ENCODE peak calls at places on chromosomes 11 and 22, in seven cellular contexts. Q is OCI-LY7, K is lower lobe of right lung, D is cardiac muscle cell, I is lung, N is MM.1S, R is CD14-positive monocyte. V is an unnamed sample.

GRCh38 chr22:34111210-34111824 is 191.0 kb upstream of the LARGE1 start:
- DNase-seq in Q (peak; percentile 50), K (no peak), D (peak; percentile 55), I (no peak), N (peak; percentile 35), R (no peak), V (no peak)

GRCh38 chr11:7019500-7020182 is 505 bp downstream of the ZNF214 start:
- DNase-seq in Q (no peak), K (peak; percentile 51), D (peak; percentile 58), I (no peak), N (no peak), R (no peak), V (no peak)

GRCh38 chr11:114400222-114400973 is at the start of the genes C11orf71 and RBM7:
- DNase-seq in Q (peak; percentile 99), K (peak; percentile 99), D (peak; percentile 97), I (peak; percentile 98), N (peak; percentile 99), R (peak; percentile 98), V (peak; percentile 98)

GRCh38 chr11:73426184-73426845 is 50.1 kb downstream of the RELT start:
- DNase-seq in Q (no peak), K (no peak), D (peak; percentile 53), I (no peak), N (no peak), R (no peak), V (no peak)

GRCh38 chr11:66418986-66419308 is 1.9 kb upstream of the NPAS4 start:
- DNase-seq in Q (no peak), K (no peak), D (no peak), I (no peak), N (no peak), R (no peak), V (no peak)

GRCh38 chr11:60981515-60981914 is 10.0 kb downstream of the CD6 start:
- DNase-seq in Q (no peak), K (no peak), D (no peak), I (no peak), N (no peak), R (no peak), V (peak; percentile 72)

GRCh38 chr11:82012276-82012675 is 721.4 kb downstream of the FAM181B start:
- DNase-seq in Q (no peak), K (no peak), D (no peak), I (no peak), N (no peak), R (no peak), V (no peak)

GRCh38 chr11:66875376-66875775 is 18.5 kb downstream of the LRFN4 start:
- DNase-seq in Q (no peak), K (no peak), D (no peak), I (no peak), N (no peak), R (no peak), V (no peak)

GRCh38 chr22:49954991-49955580 is 5.5 kb upstream of the PIM3 start:
- DNase-seq in Q (no peak), K (peak; percentile 54), D (no peak), I (no peak), N (no peak), R (no peak), V (no peak)

GRCh38 chr11:31779268-31779879 is 31.7 kb downstream of the PAX6 start:
- DNase-seq in Q (no peak), K (no peak), D (no peak), I (no peak), N (no peak), R (no peak), V (no peak)

GRCh38 chr11:114196994-114197702 is 99.1 kb upstream of the NNMT start:
- DNase-seq in Q (no peak), K (no peak), D (no peak), I (no peak), N (no peak), R (no peak), V (no peak)

GRCh38 chr11:79783833-79784232 is 343.0 kb upstream of the TENM4 start:
- DNase-seq in Q (no peak), K (no peak), D (no peak), I (no peak), N (peak; percentile 47), R (no peak), V (no peak)

GRCh38 chr22:35467788-35468187 is 67.8 kb downstream of the MCM5 start:
- DNase-seq in Q (no peak), K (peak; percentile 65), D (peak; percentile 30), I (peak; percentile 45), N (no peak), R (no peak), V (no peak)

GRCh38 chr22:30526656-30527055 is 19.9 kb downstream of the SEC14L6 start:
- DNase-seq in Q (no peak), K (no peak), D (no peak), I (no peak), N (no peak), R (no peak), V (no peak)

GRCh38 chr11:92663539-92663938 is 305.9 kb upstream of the MTNR1B start:
- DNase-seq in Q (no peak), K (no peak), D (no peak), I (no peak), N (no peak), R (no peak), V (no peak)

GRCh38 chr11:116215471-116216113 is 557.2 kb downstream of the BUD13 start:
- DNase-seq in Q (peak; percentile 13), K (no peak), D (peak; percentile 20), I (no peak), N (no peak), R (no peak), V (no peak)

GRCh38 chr22:40757071-40757470 is 62.1 kb downstream of the SLC25A17 start:
- DNase-seq in Q (no peak), K (no peak), D (no peak), I (no peak), N (no peak), R (no peak), V (no peak)

GRCh38 chr22:41589260-41589600 is 410 bp downstream of the PMM1 start:
- DNase-seq in Q (peak; percentile 64), K (peak; percentile 58), D (peak; percentile 44), I (peak; percentile 34), N (peak; percentile 21), R (no peak), V (no peak)

GRCh38 chr11:48116843-48117242 is 99.8 kb upstream of the OR4B1 start:
- DNase-seq in Q (peak; percentile 45), K (no peak), D (no peak), I (no peak), N (peak; percentile 22), R (no peak), V (no peak)

GRCh38 chr22:50399751-50400331 is 56.7 kb downstream of the PPP6R2 start:
- DNase-seq in Q (peak; percentile 44), K (peak; percentile 63), D (peak; percentile 53), I (peak; percentile 42), N (no peak), R (peak; percentile 80), V (no peak)

GRCh38 chr22:31288496-31289235 is 3.6 kb downstream of the PIK3IP1 start:
- DNase-seq in Q (peak; percentile 59), K (no peak), D (peak; percentile 30), I (peak; percentile 52), N (no peak), R (no peak), V (no peak)

GRCh38 chr22:32999039-32999861 is 58.9 kb downstream of the SYN3 start:
- DNase-seq in Q (no peak), K (no peak), D (no peak), I (no peak), N (no peak), R (no peak), V (no peak)

GRCh38 chr11:115518983-115519382 is 14.8 kb upstream of the CADM1 start:
- DNase-seq in Q (no peak), K (no peak), D (no peak), I (no peak), N (no peak), R (no peak), V (no peak)

GRCh38 chr22:19368876-19369275 is 62.7 kb downstream of the HIRA start:
- DNase-seq in Q (no peak), K (no peak), D (no peak), I (no peak), N (no peak), R (no peak), V (no peak)
- TF ChIP-seq CTCF in Q (no peak), K (no peak), D (no peak), I (no peak), N (no peak), R (no peak), V (no peak)

GRCh38 chr22:42901790-42902508 is 44.9 kb upstream of the ARFGAP3 start:
- DNase-seq in Q (peak; percentile 18), K (no peak), D (no peak), I (no peak), N (no peak), R (no peak), V (no peak)
- TF ChIP-seq CTCF in Q (peak; percentile 66), K (peak; percentile 19), D (peak; percentile 24), I (no peak), N (peak; percentile 38), R (peak; percentile 57), V (peak; percentile 64)

GRCh38 chr22:39519681-39520053 is 695 bp upstream of the ATF4 start:
- DNase-seq in Q (peak; percentile 50), K (no peak), D (peak; percentile 74), I (peak; percentile 56), N (peak; percentile 48), R (no peak), V (no peak)
- TF ChIP-seq CTCF in Q (peak; percentile 66), K (peak; percentile 41), D (peak; percentile 43), I (peak; percentile 15), N (peak; percentile 51), R (peak; percentile 23), V (peak; percentile 71)

GRCh38 chr22:29032014-29032475 is 29.6 kb downstream of the C22orf31 start:
- DNase-seq in Q (no peak), K (no peak), D (peak; percentile 14), I (no peak), N (no peak), R (no peak), V (no peak)

GRCh38 chr22:29030618-29031235 is 30.9 kb downstream of the C22orf31 start:
- DNase-seq in Q (no peak), K (peak; percentile 83), D (peak; percentile 93), I (peak; percentile 87), N (no peak), R (no peak), V (no peak)

GRCh38 chr22:29030016-29030617 is 31.5 kb downstream of the C22orf31 start:
- DNase-seq in Q (no peak), K (no peak), D (no peak), I (no peak), N (no peak), R (no peak), V (no peak)

GRCh38 chr22:29032584-29032983 is 29.0 kb downstream of the C22orf31 start:
- DNase-seq in Q (no peak), K (no peak), D (no peak), I (no peak), N (no peak), R (no peak), V (no peak)

DNA sequence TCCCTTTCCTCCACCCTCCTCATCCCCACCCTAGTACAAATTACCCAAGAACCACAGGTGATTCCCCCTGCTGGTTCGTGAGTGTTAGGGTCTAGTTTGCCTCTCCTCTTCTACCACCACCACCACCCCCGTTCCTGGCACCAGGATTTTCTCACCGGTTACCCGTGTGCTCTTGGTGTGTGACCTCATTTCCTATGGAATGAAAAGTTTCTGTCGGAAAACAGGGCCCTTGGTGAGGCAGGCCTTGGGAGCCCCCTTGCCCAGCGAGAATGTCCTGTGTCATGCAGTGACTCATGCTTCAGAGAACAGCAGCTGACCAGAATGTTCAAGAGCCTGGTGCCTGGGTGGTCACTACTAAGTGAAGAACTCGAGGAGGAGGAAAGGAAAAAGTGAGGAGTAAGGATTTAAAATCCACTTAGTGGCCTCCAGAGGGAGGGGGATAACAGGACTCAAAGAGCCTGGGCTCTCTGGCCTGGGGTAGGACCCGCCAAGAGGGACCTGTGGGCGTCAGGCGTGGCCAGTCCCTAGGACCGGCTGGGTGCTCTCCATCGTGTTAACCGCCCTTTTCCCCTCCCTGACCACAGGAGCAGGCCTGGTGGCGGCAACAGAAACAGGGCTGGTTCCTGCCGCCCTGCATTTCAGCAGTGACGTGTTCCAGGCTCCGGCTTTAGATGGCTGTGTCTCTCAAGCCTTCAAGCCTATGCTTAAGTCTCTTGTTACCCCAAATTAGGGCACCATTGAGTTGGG is 30.2 kb downstream of the C22orf31 start:
- DNase-seq in Q (no peak), K (peak; percentile 63), D (peak; percentile 75), I (peak; percentile 66), N (no peak), R (no peak), V (no peak)
- TF ChIP-seq CTCF in Q (no peak), K (no peak), D (peak; percentile 23), I (no peak), N (no peak), R (no peak), V (peak; percentile 60)